ENCODE peak calls at places on chromosome X, in seven cellular contexts. One of them, this sample, is unnamed.

GRCh38 chrX:71652405-71652804 is 14.9 kb upstream of the LOC101059915 start:
- DNase-seq in sigmoid colon: no peak
- DNase-seq in cardiac muscle cell: peak; percentile 65
- DNase-seq in Panc1: peak; percentile 47
- DNase-seq in H9: no peak
- DNase-seq in IMR-90: peak; percentile 59
- DNase-seq in AG04450: peak; percentile 18
- DNase-seq in this sample: peak; percentile 65

GRCh38 chrX:86002076-86002896 is 45.1 kb downstream of the CHM start:
- DNase-seq in sigmoid colon: no peak
- DNase-seq in cardiac muscle cell: no peak
- DNase-seq in Panc1: no peak
- DNase-seq in H9: peak; percentile 87
- DNase-seq in IMR-90: peak; percentile 60
- DNase-seq in AG04450: no peak
- DNase-seq in this sample: no peak

GRCh38 chrX:119647552-119648420 is 41.6 kb upstream of the NKRF start:
- DNase-seq in sigmoid colon: no peak
- DNase-seq in cardiac muscle cell: no peak
- DNase-seq in Panc1: no peak
- DNase-seq in H9: no peak
- DNase-seq in IMR-90: no peak
- DNase-seq in AG04450: no peak
- DNase-seq in this sample: no peak

GRCh38 chrX:36431819-36432218 is 512.3 kb downstream of the CFAP47 start:
- DNase-seq in sigmoid colon: no peak
- DNase-seq in cardiac muscle cell: peak; percentile 32
- DNase-seq in Panc1: no peak
- DNase-seq in H9: no peak
- DNase-seq in IMR-90: peak; percentile 89
- DNase-seq in AG04450: peak; percentile 60
- DNase-seq in this sample: peak; percentile 32

GRCh38 chrX:66553973-66554372 is 84.9 kb downstream of the EDA2R start:
- DNase-seq in sigmoid colon: no peak
- DNase-seq in cardiac muscle cell: no peak
- DNase-seq in Panc1: no peak
- DNase-seq in H9: no peak
- DNase-seq in IMR-90: no peak
- DNase-seq in AG04450: no peak
- DNase-seq in this sample: no peak

GRCh38 chrX:20056704-20057103 is 60.0 kb downstream of the MAP7D2 start:
- DNase-seq in sigmoid colon: no peak
- DNase-seq in cardiac muscle cell: no peak
- DNase-seq in Panc1: no peak
- DNase-seq in H9: no peak
- DNase-seq in IMR-90: peak; percentile 41
- DNase-seq in AG04450: no peak
- DNase-seq in this sample: no peak

GRCh38 chrX:45719751-45720501 is 519.2 kb upstream of the DIPK2B start:
- DNase-seq in sigmoid colon: no peak
- DNase-seq in cardiac muscle cell: peak; percentile 19
- DNase-seq in Panc1: no peak
- DNase-seq in H9: no peak
- DNase-seq in IMR-90: no peak
- DNase-seq in AG04450: no peak
- DNase-seq in this sample: no peak

GRCh38 chrX:57821703-57822375 is 88.4 kb downstream of the ZXDA start:
- DNase-seq in sigmoid colon: no peak
- DNase-seq in cardiac muscle cell: peak; percentile 71
- DNase-seq in Panc1: no peak
- DNase-seq in H9: no peak
- DNase-seq in IMR-90: peak; percentile 55
- DNase-seq in AG04450: peak; percentile 7
- DNase-seq in this sample: peak; percentile 81

GRCh38 chrX:29890646-29891200 is 324.6 kb upstream of the MAGEB2 start:
- DNase-seq in sigmoid colon: no peak
- DNase-seq in cardiac muscle cell: no peak
- DNase-seq in Panc1: no peak
- DNase-seq in H9: no peak
- DNase-seq in IMR-90: peak; percentile 16
- DNase-seq in AG04450: no peak
- DNase-seq in this sample: no peak

GRCh38 chrX:130055103-130055502 is 55.2 kb downstream of the ELF4 start:
- DNase-seq in sigmoid colon: no peak
- DNase-seq in cardiac muscle cell: peak; percentile 32
- DNase-seq in Panc1: no peak
- DNase-seq in H9: no peak
- DNase-seq in IMR-90: peak; percentile 69
- DNase-seq in AG04450: no peak
- DNase-seq in this sample: no peak

GRCh38 chrX:107845625-107846024 is 20.0 kb downstream of the MID2 start:
- DNase-seq in sigmoid colon: no peak
- DNase-seq in cardiac muscle cell: no peak
- DNase-seq in Panc1: no peak
- DNase-seq in H9: no peak
- DNase-seq in IMR-90: no peak
- DNase-seq in AG04450: no peak
- DNase-seq in this sample: no peak

GRCh38 chrX:109890910-109891502 is 111.9 kb upstream of the TMEM164 start:
- DNase-seq in sigmoid colon: peak; percentile 70
- DNase-seq in cardiac muscle cell: peak; percentile 74
- DNase-seq in Panc1: peak; percentile 47
- DNase-seq in H9: peak; percentile 76
- DNase-seq in IMR-90: peak; percentile 59
- DNase-seq in AG04450: no peak
- DNase-seq in this sample: peak; percentile 77

GRCh38 chrX:109886122-109886761 is 116.7 kb upstream of the TMEM164 start:
- DNase-seq in sigmoid colon: no peak
- DNase-seq in cardiac muscle cell: peak; percentile 69
- DNase-seq in Panc1: peak; percentile 51
- DNase-seq in H9: peak; percentile 38
- DNase-seq in IMR-90: peak; percentile 63
- DNase-seq in AG04450: no peak
- DNase-seq in this sample: peak; percentile 56

GRCh38 chrX:109890300-109890699 is 112.6 kb upstream of the TMEM164 start:
- DNase-seq in sigmoid colon: no peak
- DNase-seq in cardiac muscle cell: no peak
- DNase-seq in Panc1: no peak
- DNase-seq in H9: no peak
- DNase-seq in IMR-90: no peak
- DNase-seq in AG04450: no peak
- DNase-seq in this sample: no peak

GRCh38 chrX:109889289-109890006 is 113.5 kb upstream of the TMEM164 start:
- DNase-seq in sigmoid colon: no peak
- DNase-seq in cardiac muscle cell: peak; percentile 54
- DNase-seq in Panc1: no peak
- DNase-seq in H9: no peak
- DNase-seq in IMR-90: peak; percentile 27
- DNase-seq in AG04450: no peak
- DNase-seq in this sample: no peak
- TF ChIP-seq CTCF in sigmoid colon: no peak
- TF ChIP-seq CTCF in cardiac muscle cell: peak; percentile 47
- TF ChIP-seq CTCF in Panc1: peak; percentile 40
- TF ChIP-seq CTCF in H9: peak; percentile 43
- TF ChIP-seq CTCF in IMR-90: peak; percentile 37
- TF ChIP-seq CTCF in AG04450: peak; percentile 59
- TF ChIP-seq CTCF in this sample: peak; percentile 28

GRCh38 chrX:151753313-151754041 is 18.9 kb downstream of the CNGA2 start:
- DNase-seq in sigmoid colon: peak; percentile 70
- DNase-seq in cardiac muscle cell: peak; percentile 68
- DNase-seq in Panc1: peak; percentile 22
- DNase-seq in H9: peak; percentile 73
- DNase-seq in IMR-90: peak; percentile 2
- DNase-seq in AG04450: peak; percentile 1
- DNase-seq in this sample: peak; percentile 27

GRCh38 chrX:151754641-151755215 is 20.2 kb downstream of the CNGA2 start:
- DNase-seq in sigmoid colon: no peak
- DNase-seq in cardiac muscle cell: peak; percentile 57
- DNase-seq in Panc1: no peak
- DNase-seq in H9: no peak
- DNase-seq in IMR-90: no peak
- DNase-seq in AG04450: no peak
- DNase-seq in this sample: no peak

GRCh38 chrX:151750511-151750910 is 16.0 kb downstream of the CNGA2 start:
- DNase-seq in sigmoid colon: no peak
- DNase-seq in cardiac muscle cell: no peak
- DNase-seq in Panc1: no peak
- DNase-seq in H9: no peak
- DNase-seq in IMR-90: no peak
- DNase-seq in AG04450: no peak
- DNase-seq in this sample: no peak

GRCh38 chrX:151752847-151753246 is 18.3 kb downstream of the CNGA2 start:
- DNase-seq in sigmoid colon: no peak
- DNase-seq in cardiac muscle cell: no peak
- DNase-seq in Panc1: no peak
- DNase-seq in H9: no peak
- DNase-seq in IMR-90: no peak
- DNase-seq in AG04450: no peak
- DNase-seq in this sample: no peak

DNA sequence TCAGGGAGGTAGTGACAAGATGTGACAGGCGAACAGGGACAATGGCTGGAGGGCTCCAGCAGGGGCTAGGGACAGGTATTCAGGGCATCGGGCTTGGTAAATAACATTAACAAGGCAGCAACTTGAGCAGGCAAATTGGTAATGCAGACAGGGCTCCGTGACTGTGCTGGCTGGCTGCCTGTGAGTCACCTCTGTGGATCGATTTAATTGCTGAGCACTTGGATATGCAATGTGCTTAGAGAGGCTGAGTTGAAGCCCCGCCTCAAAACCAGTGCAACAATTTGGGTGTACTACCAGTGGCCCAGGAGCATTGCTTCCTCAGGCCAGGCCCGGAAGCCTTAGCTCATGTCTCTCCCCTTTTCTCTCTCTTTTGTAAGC is 19.5 kb downstream of the CNGA2 start:
- DNase-seq in sigmoid colon: no peak
- DNase-seq in cardiac muscle cell: peak; percentile 24
- DNase-seq in Panc1: no peak
- DNase-seq in H9: peak; percentile 36
- DNase-seq in IMR-90: peak; percentile 8
- DNase-seq in AG04450: peak; percentile 11
- DNase-seq in this sample: peak; percentile 4
- H3K9me3 ChIP-seq in sigmoid colon: no peaks in the 10 kb centered on the region
- H3K9me3 ChIP-seq in cardiac muscle cell: no peaks in the 10 kb centered on the region
- H3K9me3 ChIP-seq in Panc1: no peaks in the 10 kb centered on the region
- H3K9me3 ChIP-seq in H9: peaks cover 42% of the 10 kb centered on the region
- H3K9me3 ChIP-seq in IMR-90: peaks cover 4% of the 10 kb centered on the region
- H3K9me3 ChIP-seq in AG04450: no peaks in the 10 kb centered on the region
- H3K9me3 ChIP-seq in this sample: no peaks in the 10 kb centered on the region

GRCh38 chrX:25968920-25969319 is 169.2 kb upstream of the MAGEB18 start:
- DNase-seq in sigmoid colon: no peak
- DNase-seq in cardiac muscle cell: peak; percentile 64
- DNase-seq in Panc1: no peak
- DNase-seq in H9: peak; percentile 64
- DNase-seq in IMR-90: no peak
- DNase-seq in AG04450: peak; percentile 1
- DNase-seq in this sample: peak; percentile 65
- TF ChIP-seq CTCF in sigmoid colon: no peak
- TF ChIP-seq CTCF in cardiac muscle cell: peak; percentile 66
- TF ChIP-seq CTCF in Panc1: no peak
- TF ChIP-seq CTCF in H9: peak; percentile 71
- TF ChIP-seq CTCF in IMR-90: peak; percentile 21
- TF ChIP-seq CTCF in AG04450: peak; percentile 49
- TF ChIP-seq CTCF in this sample: peak; percentile 83

DNA sequence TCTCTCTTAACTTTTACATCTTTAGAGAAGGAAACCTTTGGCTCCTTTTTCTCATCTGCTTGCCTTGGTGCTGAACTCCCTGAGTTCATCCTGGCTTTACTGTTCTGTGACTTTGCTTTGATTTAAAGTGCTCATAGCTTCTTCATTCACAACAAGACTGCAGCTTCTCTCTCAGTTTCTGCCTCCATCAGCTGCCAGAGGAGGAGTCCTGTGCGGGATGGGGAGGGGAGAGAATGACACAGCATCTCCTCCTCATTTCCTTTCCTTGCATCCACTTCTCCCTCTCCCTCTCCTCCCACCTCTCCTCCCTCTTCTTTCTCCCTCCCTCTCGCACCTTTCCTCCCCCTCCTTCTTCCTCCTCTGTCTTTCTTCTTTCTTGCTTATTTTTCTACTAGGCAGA is 42.0 kb downstream of the CBLL2 start:
- DNase-seq in sigmoid colon: no peak
- DNase-seq in cardiac muscle cell: no peak
- DNase-seq in Panc1: no peak
- DNase-seq in H9: peak; percentile 65
- DNase-seq in IMR-90: peak; percentile 15
- DNase-seq in AG04450: no peak
- DNase-seq in this sample: peak; percentile 17
- H3K9me3 ChIP-seq in sigmoid colon: no peaks in the 10 kb centered on the region
- H3K9me3 ChIP-seq in cardiac muscle cell: no peaks in the 10 kb centered on the region
- H3K9me3 ChIP-seq in Panc1: no peaks in the 10 kb centered on the region
- H3K9me3 ChIP-seq in H9: no peaks in the 10 kb centered on the region
- H3K9me3 ChIP-seq in IMR-90: peaks cover 2% of the 10 kb centered on the region
- H3K9me3 ChIP-seq in AG04450: no peaks in the 10 kb centered on the region
- H3K9me3 ChIP-seq in this sample: no peaks in the 10 kb centered on the region

GRCh38 chrX:15334561-15334960 is 762 bp downstream of the PIGA start:
- DNase-seq in sigmoid colon: no peak
- DNase-seq in cardiac muscle cell: peak; percentile 26
- DNase-seq in Panc1: no peak
- DNase-seq in H9: no peak
- DNase-seq in IMR-90: peak; percentile 23
- DNase-seq in AG04450: no peak
- DNase-seq in this sample: no peak

GRCh38 chrX:15336023-15336413 is 695 bp upstream of the PIGA start:
- DNase-seq in sigmoid colon: no peak
- DNase-seq in cardiac muscle cell: peak; percentile 63
- DNase-seq in Panc1: no peak
- DNase-seq in H9: no peak
- DNase-seq in IMR-90: peak; percentile 84
- DNase-seq in AG04450: peak; percentile 11
- DNase-seq in this sample: peak; percentile 7

GRCh38 chrX:15340867-15341266 is 5.5 kb upstream of the PIGA start:
- DNase-seq in sigmoid colon: no peak
- DNase-seq in cardiac muscle cell: no peak
- DNase-seq in Panc1: no peak
- DNase-seq in H9: no peak
- DNase-seq in IMR-90: no peak
- DNase-seq in AG04450: no peak
- DNase-seq in this sample: no peak

GRCh38 chrX:15335135-15336022 is at the start of gene PIGA:
- DNase-seq in sigmoid colon: peak; percentile 98
- DNase-seq in cardiac muscle cell: peak; percentile 98
- DNase-seq in Panc1: peak; percentile 64
- DNase-seq in H9: peak; percentile 97
- DNase-seq in IMR-90: peak; percentile 96
- DNase-seq in AG04450: peak; percentile 88
- DNase-seq in this sample: peak; percentile 97
- TF ChIP-seq CTCF in sigmoid colon: no peak
- TF ChIP-seq CTCF in cardiac muscle cell: no peak
- TF ChIP-seq CTCF in Panc1: no peak
- TF ChIP-seq CTCF in H9: no peak
- TF ChIP-seq CTCF in IMR-90: no peak
- TF ChIP-seq CTCF in AG04450: no peak
- TF ChIP-seq CTCF in this sample: no peak

This sample was measured in A673.